ENCODE peak calls at places on chromosomes 1 and 21, in four cellular contexts. One of them, this sample, is unnamed.

GRCh38 chr1:230978491-230979388 is at the start of the genes ARV1 and TTC13:
- DNase-seq in A549: peak
- DNase-seq in GM12878: peak
- DNase-seq in K562: peak
- DNase-seq in this sample: peak

GRCh38 chr1:234750922-234751595 is 141.1 kb upstream of the IRF2BP2 start:
- DNase-seq in A549: no peak
- DNase-seq in GM12878: no peak
- DNase-seq in K562: peak
- DNase-seq in this sample: no peak

GRCh38 chr21:33685613-33686197 is 43.4 kb downstream of the ITSN1 start:
- DNase-seq in A549: no peak
- DNase-seq in GM12878: no peak
- DNase-seq in K562: no peak
- DNase-seq in this sample: peak

GRCh38 chr1:9340172-9340854 is 47.6 kb downstream of the SPSB1 start:
- DNase-seq in A549: no peak
- DNase-seq in GM12878: no peak
- DNase-seq in K562: no peak
- DNase-seq in this sample: peak

GRCh38 chr1:52574594-52574993 is 21.7 kb upstream of the TUT4 start:
- DNase-seq in A549: peak
- DNase-seq in GM12878: no peak
- DNase-seq in K562: no peak
- DNase-seq in this sample: peak

GRCh38 chr1:246214708-246215504 is 292.2 kb downstream of the SMYD3 start:
- DNase-seq in A549: no peak
- DNase-seq in GM12878: peak
- DNase-seq in K562: peak
- DNase-seq in this sample: peak

GRCh38 chr1:118366296-118366695 is 181.3 kb upstream of the SPAG17 start:
- DNase-seq in A549: no peak
- DNase-seq in GM12878: no peak
- DNase-seq in K562: no peak
- DNase-seq in this sample: no peak

GRCh38 chr21:44858791-44859190 is 14.7 kb downstream of the PTTG1IP start:
- DNase-seq in A549: no peak
- DNase-seq in GM12878: no peak
- DNase-seq in K562: no peak
- DNase-seq in this sample: no peak

GRCh38 chr1:155976913-155977606 is 1.3 kb downstream of the ARHGEF2 start:
- DNase-seq in A549: no peak
- DNase-seq in GM12878: no peak
- DNase-seq in K562: no peak
- DNase-seq in this sample: no peak

GRCh38 chr1:20710450-20711284 is 7.1 kb downstream of the KIF17 start:
- DNase-seq in A549: no peak
- DNase-seq in GM12878: no peak
- DNase-seq in K562: no peak
- DNase-seq in this sample: no peak

GRCh38 chr1:229058111-229058551 is 212.8 kb upstream of the RAB4A start:
- DNase-seq in A549: no peak
- DNase-seq in GM12878: no peak
- DNase-seq in K562: no peak
- DNase-seq in this sample: no peak

DNA sequence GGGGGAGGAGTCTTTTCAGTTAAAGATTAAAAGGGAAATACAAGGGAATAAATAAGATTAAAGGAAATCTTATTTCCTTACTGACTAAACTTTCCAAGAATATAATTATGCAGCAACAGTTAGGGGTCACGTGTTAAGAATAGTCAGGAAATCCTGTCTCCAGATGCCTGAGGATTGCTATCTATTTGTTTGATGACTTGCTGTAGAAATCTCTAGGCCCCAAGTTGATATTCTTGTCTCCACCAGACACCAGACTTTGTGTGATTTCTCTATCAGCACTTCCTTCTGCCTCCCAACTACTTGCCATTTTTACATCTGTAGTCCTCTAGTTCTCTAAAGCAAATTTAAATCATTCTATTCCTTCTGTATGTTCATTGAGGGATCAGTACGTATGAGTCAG is 77.5 kb downstream of the RPAP2 start:
- DNase-seq in A549: no peak
- DNase-seq in GM12878: no peak
- DNase-seq in K562: no peak
- DNase-seq in this sample: no peak
- TF ChIP-seq ELK1 in A549: no peak
- TF ChIP-seq ELK1 in GM12878: no peak
- TF ChIP-seq ELK1 in K562: no peak
- TF ChIP-seq ELK1 in this sample: no peak

GRCh38 chr1:91798741-91799140 is 87.2 kb downstream of the TGFBR3 start:
- DNase-seq in A549: no peak
- DNase-seq in GM12878: no peak
- DNase-seq in K562: no peak
- DNase-seq in this sample: no peak
- TF ChIP-seq ELK1 in A549: no peak
- TF ChIP-seq ELK1 in GM12878: no peak
- TF ChIP-seq ELK1 in K562: no peak
- TF ChIP-seq ELK1 in this sample: no peak

DNA sequence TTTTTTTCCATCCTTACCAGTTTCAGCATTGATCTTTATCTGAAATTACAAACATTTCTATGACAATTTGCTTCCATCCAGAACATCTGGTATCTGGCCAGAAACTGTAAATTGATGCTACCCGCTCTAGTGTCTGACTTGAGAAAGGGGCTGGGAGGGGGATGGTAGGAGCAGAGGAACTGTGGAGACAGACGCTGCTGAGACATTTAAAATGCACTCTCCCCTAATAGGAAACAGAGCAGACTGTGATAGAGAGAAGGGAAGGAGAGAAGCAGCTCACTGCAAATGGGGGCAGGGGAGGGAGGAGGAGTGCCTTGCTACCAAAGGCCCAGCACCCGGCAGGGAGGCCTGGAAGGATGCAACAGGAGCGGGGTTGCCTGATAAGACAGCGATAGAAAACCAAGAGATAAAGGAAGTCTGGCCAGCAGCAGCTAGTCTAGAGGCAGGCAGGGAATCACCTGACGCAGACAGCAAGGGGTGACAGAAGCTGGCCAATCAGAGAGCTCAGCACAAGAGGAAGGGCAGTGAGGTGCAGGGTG is 195.5 kb upstream of the NFIA start:
- DNase-seq in A549: no peak
- DNase-seq in GM12878: no peak
- DNase-seq in K562: peak
- DNase-seq in this sample: no peak
- TF ChIP-seq ELK1 in A549: no peak
- TF ChIP-seq ELK1 in GM12878: no peak
- TF ChIP-seq ELK1 in K562: no peak
- TF ChIP-seq ELK1 in this sample: no peak

GRCh38 chr1:42210421-42211133 is 46.0 kb upstream of the GUCA2A start:
- DNase-seq in A549: no peak
- DNase-seq in GM12878: no peak
- DNase-seq in K562: no peak
- DNase-seq in this sample: peak
- TF ChIP-seq ELK1 in A549: no peak
- TF ChIP-seq ELK1 in GM12878: no peak
- TF ChIP-seq ELK1 in K562: no peak
- TF ChIP-seq ELK1 in this sample: no peak

GRCh38 chr1:13917607-13918006 is 217.6 kb downstream of the PRDM2 start:
- DNase-seq in A549: no peak
- DNase-seq in GM12878: no peak
- DNase-seq in K562: no peak
- DNase-seq in this sample: no peak

GRCh38 chr1:13926556-13926955 is 226.6 kb downstream of the PRDM2 start:
- DNase-seq in A549: no peak
- DNase-seq in GM12878: no peak
- DNase-seq in K562: no peak
- DNase-seq in this sample: no peak

GRCh38 chr1:13921190-13921589 is 221.2 kb downstream of the PRDM2 start:
- DNase-seq in A549: no peak
- DNase-seq in GM12878: no peak
- DNase-seq in K562: no peak
- DNase-seq in this sample: no peak

GRCh38 chr1:13927736-13928135 is 227.7 kb downstream of the PRDM2 start:
- DNase-seq in A549: no peak
- DNase-seq in GM12878: no peak
- DNase-seq in K562: no peak
- DNase-seq in this sample: no peak

GRCh38 chr1:13922440-13922839 is 222.5 kb downstream of the PRDM2 start:
- DNase-seq in A549: no peak
- DNase-seq in GM12878: no peak
- DNase-seq in K562: no peak
- DNase-seq in this sample: no peak
- TF ChIP-seq ELK1 in A549: no peak
- TF ChIP-seq ELK1 in GM12878: no peak
- TF ChIP-seq ELK1 in K562: no peak
- TF ChIP-seq ELK1 in this sample: no peak

DNA sequence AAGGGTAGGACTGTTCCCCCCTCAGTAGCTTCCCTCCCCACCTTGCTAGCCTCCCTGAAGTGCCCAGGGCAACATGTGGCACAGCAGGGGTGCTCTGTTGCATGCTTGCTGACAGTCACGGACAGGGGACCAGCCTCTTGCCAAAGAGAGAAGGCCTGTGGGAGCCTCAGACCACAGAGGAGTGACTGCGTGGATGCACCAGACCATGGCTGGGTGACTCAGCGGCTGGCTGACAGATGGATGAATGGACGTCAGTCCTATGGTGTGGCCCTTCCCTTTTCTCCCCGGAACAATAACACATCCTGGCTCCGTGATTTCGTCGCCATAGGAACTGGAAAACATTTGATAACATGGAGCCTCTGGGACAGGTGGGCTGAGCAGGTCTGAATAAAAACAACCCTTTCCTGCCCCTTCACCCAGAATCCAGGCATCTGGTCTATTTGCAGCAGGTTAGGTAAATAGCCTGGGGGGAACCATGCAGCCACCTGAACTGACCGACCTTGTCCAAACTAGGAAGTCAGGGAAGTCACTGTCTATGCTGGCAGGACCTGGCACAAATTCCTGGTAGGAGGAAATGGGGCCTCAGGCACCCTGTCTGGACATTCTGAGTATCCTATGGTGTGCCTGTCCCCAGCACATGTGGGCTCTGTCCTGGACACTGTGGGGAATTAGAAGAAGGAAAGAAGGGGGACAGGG is 53.3 kb downstream of the NENF start:
- DNase-seq in A549: peak
- DNase-seq in GM12878: no peak
- DNase-seq in K562: peak
- DNase-seq in this sample: peak
- TF ChIP-seq ELK1 in A549: no peak
- TF ChIP-seq ELK1 in GM12878: no peak
- TF ChIP-seq ELK1 in K562: no peak
- TF ChIP-seq ELK1 in this sample: no peak

GRCh38 chr1:221768444-221769066 is 26.7 kb upstream of the DUSP10 start:
- DNase-seq in A549: no peak
- DNase-seq in GM12878: no peak
- DNase-seq in K562: no peak
- DNase-seq in this sample: no peak
- TF ChIP-seq ELK1 in A549: no peak
- TF ChIP-seq ELK1 in GM12878: no peak
- TF ChIP-seq ELK1 in K562: no peak
- TF ChIP-seq ELK1 in this sample: no peak